ENCODE peak calls at places on chromosomes 6 and 20, in nine cellular contexts. U is SK-N-SH; J is stimulated activated CD4-positive, alpha-beta T cell treated with anti-CD3 and anti-CD28 coated beads, TNF-alpha, amount 100 ng/mL, for 24 hours; C is activated CD4-positive, alpha-beta T cell treated with anti-CD3 and anti-CD28 coated beads, Interleukin-2, amount 50 U/mL, for 48 hours; L is NCI-H1105; W is nephron progenitor cell; Z is DMS79; N is WTC11; Q is heart left ventricle. H is an unnamed sample.

GRCh38 chr6:11730645-11731044 is 48.0 kb downstream of the ADTRP start:
- DNase-seq in U (no peak), J (no peak), C (peak), L (no peak), W (no peak), Z (no peak), N (no peak), Q (no peak), H (no peak)

GRCh38 chr20:17936791-17937687 is 31.6 kb downstream of the SNX5 start:
- DNase-seq in U (no peak), J (no peak), C (no peak), L (no peak), W (no peak), Z (no peak), N (no peak), Q (no peak), H (no peak)

GRCh38 chr6:43339168-43339567 is 30.3 kb downstream of the ZNF318 start:
- DNase-seq in U (no peak), J (no peak), C (no peak), L (no peak), W (no peak), Z (no peak), N (no peak), Q (no peak), H (no peak)

GRCh38 chr20:38141154-38141888 is 23.7 kb downstream of the TGM2 start:
- DNase-seq in U (no peak), J (no peak), C (no peak), L (no peak), W (no peak), Z (no peak), N (no peak), Q (no peak), H (no peak)

GRCh38 chr6:33837971-33838665 is 34.3 kb upstream of the MLN start:
- DNase-seq in U (no peak), J (no peak), C (no peak), L (no peak), W (peak), Z (no peak), N (peak), Q (no peak), H (no peak)

GRCh38 chr6:106026748-106027147 is 59.4 kb upstream of the PRDM1 start:
- DNase-seq in U (no peak), J (no peak), C (no peak), L (no peak), W (no peak), Z (no peak), N (no peak), Q (no peak), H (no peak)

GRCh38 chr6:142242269-142242668 is 59.5 kb upstream of the ADGRG6 start:
- DNase-seq in U (no peak), J (no peak), C (no peak), L (no peak), W (no peak), Z (no peak), N (no peak), Q (no peak), H (no peak)

GRCh38 chr6:98514073-98514720 is 320.2 kb upstream of the POU3F2 start:
- DNase-seq in U (no peak), J (no peak), C (no peak), L (no peak), W (no peak), Z (no peak), N (no peak), Q (no peak), H (no peak)

GRCh38 chr20:35301426-35301825 is 9.2 kb upstream of the FAM83C start:
- DNase-seq in U (no peak), J (no peak), C (no peak), L (no peak), W (no peak), Z (no peak), N (no peak), Q (no peak), H (no peak)